ENCODE peak calls at places on chromosomes 2 and 18, in nine cellular contexts. E is Caco-2, Y is AG04450, V is left ventricle myocardium inferior, D is WERI-Rb-1, P is LNCaP clone FGC, I is IMR-90, X is fibroblast of mammary gland, A is AG09309. L is an unnamed sample.
A peak's percentile ranks its signal among the peaks of the same experiment; 100 is the strongest.

GRCh38 chr2:240999873-241000541 is 1.6 kb downstream of the SNED1 start:
- DNase-seq in E (no peak), Y (no peak), V (peak; percentile 13), D (no peak), P (no peak), I (no peak), X (no peak), A (no peak), L (no peak)

GRCh38 chr2:44616616-44617266 is 255.0 kb downstream of the CAMKMT start:
- DNase-seq in E (no peak), Y (no peak), V (no peak), D (no peak), P (no peak), I (no peak), X (no peak), A (no peak), L (no peak)

GRCh38 chr18:41761329-41762028 is 193.6 kb upstream of the PIK3C3 start:
- DNase-seq in E (no peak), Y (peak; percentile 55), V (no peak), D (no peak), P (no peak), I (peak; percentile 84), X (peak; percentile 84), A (peak; percentile 66), L (peak; percentile 35)

GRCh38 chr2:239884875-239885274 is 140.3 kb downstream of the NDUFA10 start:
- DNase-seq in E (no peak), Y (no peak), V (no peak), D (no peak), P (no peak), I (no peak), X (no peak), A (no peak), L (no peak)

GRCh38 chr18:8351173-8351572 is 258.1 kb upstream of the RAB12 start:
- DNase-seq in E (no peak), Y (no peak), V (no peak), D (peak; percentile 37), P (no peak), I (peak; percentile 19), X (peak; percentile 49), A (no peak), L (no peak)

GRCh38 chr2:104658149-104658839 is 195.6 kb upstream of the POU3F3 start:
- DNase-seq in E (no peak), Y (no peak), V (peak; percentile 62), D (no peak), P (no peak), I (no peak), X (no peak), A (no peak), L (no peak)

GRCh38 chr2:219252570-219252899 is 508 bp upstream of the TUBA4B start:
- DNase-seq in E (no peak), Y (no peak), V (no peak), D (peak; percentile 90), P (no peak), I (no peak), X (no peak), A (no peak), L (no peak)

GRCh38 chr2:62760555-62760954 is 55.0 kb downstream of the EHBP1 start:
- DNase-seq in E (no peak), Y (no peak), V (no peak), D (no peak), P (no peak), I (peak; percentile 78), X (peak; percentile 74), A (no peak), L (no peak)

GRCh38 chr18:62663731-62664336 is 51.5 kb upstream of the PHLPP1 start:
- DNase-seq in E (no peak), Y (no peak), V (no peak), D (no peak), P (peak; percentile 54), I (peak; percentile 10), X (peak; percentile 79), A (peak; percentile 21), L (no peak)

GRCh38 chr2:119489232-119489952 is 34.9 kb downstream of the SCTR start:
- DNase-seq in E (no peak), Y (no peak), V (no peak), D (no peak), P (no peak), I (no peak), X (no peak), A (no peak), L (no peak)

GRCh38 chr2:136818839-136819238 is 53.5 kb downstream of the THSD7B start:
- DNase-seq in E (no peak), Y (no peak), V (no peak), D (no peak), P (no peak), I (no peak), X (no peak), A (no peak), L (no peak)

GRCh38 chr2:127425540-127426490 is 7.6 kb downstream of the PROC start:
- DNase-seq in E (no peak), Y (no peak), V (no peak), D (no peak), P (no peak), I (no peak), X (no peak), A (no peak), L (no peak)

GRCh38 chr18:26908906-26909305 is 43.4 kb upstream of the AQP4 start:
- DNase-seq in E (no peak), Y (no peak), V (no peak), D (no peak), P (no peak), I (no peak), X (no peak), A (no peak), L (no peak)

GRCh38 chr2:18536100-18536499 is 24.4 kb downstream of the RDH14 start:
- DNase-seq in E (no peak), Y (no peak), V (no peak), D (no peak), P (no peak), I (peak; percentile 14), X (peak; percentile 57), A (no peak), L (no peak)

GRCh38 chr2:28137221-28137620 is 246.7 kb downstream of the BABAM2 start:
- DNase-seq in E (no peak), Y (peak; percentile 55), V (no peak), D (no peak), P (peak; percentile 78), I (peak; percentile 86), X (peak; percentile 96), A (peak; percentile 88), L (no peak)

GRCh38 chr2:186595219-186595618 is 5.4 kb downstream of the ITGAV start:
- DNase-seq in E (no peak), Y (no peak), V (no peak), D (no peak), P (peak; percentile 21), I (peak; percentile 24), X (peak; percentile 52), A (no peak), L (no peak)

GRCh38 chr2:233423436-233423860 is 69.2 kb downstream of the DGKD start:
- DNase-seq in E (no peak), Y (no peak), V (no peak), D (no peak), P (no peak), I (no peak), X (no peak), A (no peak), L (no peak)

GRCh38 chr2:60659026-60659425 is 97.0 kb upstream of the PAPOLG start:
- DNase-seq in E (no peak), Y (no peak), V (no peak), D (no peak), P (no peak), I (no peak), X (no peak), A (no peak), L (no peak)

GRCh38 chr2:33219850-33220275 is 256.6 kb upstream of the RASGRP3 start:
- DNase-seq in E (no peak), Y (no peak), V (no peak), D (no peak), P (no peak), I (peak; percentile 73), X (peak; percentile 49), A (no peak), L (no peak)

GRCh38 chr18:49628119-49628518 is 66.3 kb downstream of the LIPG start:
- DNase-seq in E (no peak), Y (no peak), V (no peak), D (no peak), P (no peak), I (no peak), X (no peak), A (no peak), L (no peak)

GRCh38 chr2:203097735-203098134 is 83.1 kb downstream of the NBEAL1 start:
- DNase-seq in E (peak; percentile 37), Y (no peak), V (no peak), D (no peak), P (no peak), I (peak; percentile 6), X (peak; percentile 23), A (no peak), L (no peak)
- TF ChIP-seq CTCF in E (no peak), Y (peak; percentile 42), V (peak; percentile 46), D (peak; percentile 27), P (peak; percentile 21), I (peak; percentile 13), X (peak; percentile 37), A (peak; percentile 30), L (peak; percentile 45)

GRCh38 chr2:230496891-230497290 is 80.9 kb downstream of the SP100 start:
- DNase-seq in E (no peak), Y (no peak), V (no peak), D (no peak), P (no peak), I (no peak), X (no peak), A (no peak), L (no peak)
- H3K4me3 ChIP-seq in E (no peak overlapping the region), Y (no peak overlapping the region), V (no peak overlapping the region), D (no peak overlapping the region), P (no peak overlapping the region), I (no peak overlapping the region), X (no peak overlapping the region), A (no peak overlapping the region), L (no peak overlapping the region)

GRCh38 chr2:210366675-210367080 is 51.7 kb upstream of the MYL1 start:
- DNase-seq in E (no peak), Y (no peak), V (no peak), D (no peak), P (no peak), I (no peak), X (peak; percentile 1), A (no peak), L (no peak)

GRCh38 chr2:210363876-210364275 is 48.9 kb upstream of the MYL1 start:
- DNase-seq in E (no peak), Y (no peak), V (no peak), D (no peak), P (no peak), I (no peak), X (no peak), A (no peak), L (no peak)

GRCh38 chr2:210360412-210360811 is 45.4 kb upstream of the MYL1 start:
- DNase-seq in E (no peak), Y (no peak), V (no peak), D (no peak), P (no peak), I (no peak), X (no peak), A (no peak), L (no peak)

GRCh38 chr2:210363261-210363660 is 48.3 kb upstream of the MYL1 start:
- DNase-seq in E (no peak), Y (no peak), V (no peak), D (no peak), P (peak; percentile 14), I (no peak), X (no peak), A (no peak), L (no peak)
- TF ChIP-seq CTCF in E (peak; percentile 32), Y (peak; percentile 4), V (peak; percentile 31), D (no peak), P (peak; percentile 48), I (no peak), X (no peak), A (peak; percentile 3), L (peak; percentile 28)

GRCh38 chr2:29920130-29920577 is 1.2 kb downstream of the ALK start:
- DNase-seq in E (peak; percentile 44), Y (no peak), V (peak; percentile 48), D (peak; percentile 26), P (no peak), I (no peak), X (peak; percentile 18), A (no peak), L (no peak)
- H3K4me3 ChIP-seq in E (no peak overlapping the region), Y (no peak overlapping the region), V (peak overlapping the region; percentile 65), D (peak overlapping the region; percentile 76), P (no peak overlapping the region), I (no peak overlapping the region), X (no peak overlapping the region), A (no peak overlapping the region), L (no peak overlapping the region)

L was measured in retinal pigment epithelial cell.